ENCODE peak calls at places on chromosomes 2 and 18, in nine cellular contexts. S, L, C, P, N, T, U, R and F are unnamed samples.

GRCh38 chr2:6523476-6523875 is 342.2 kb downstream of the CMPK2 start:
- DNase-seq in S (no peak), L (no peak), C (no peak), P (no peak), N (no peak), T (no peak), U (no peak), R (no peak), F (no peak)

GRCh38 chr2:181554511-181554910 is 97.3 kb downstream of the ITGA4 start:
- DNase-seq in S (no peak), L (no peak), C (no peak), P (no peak), N (no peak), T (no peak), U (no peak), R (no peak), F (no peak)

GRCh38 chr2:23617167-23617787 is 232.3 kb downstream of the KLHL29 start:
- DNase-seq in S (peak), L (peak), C (no peak), P (peak), N (peak), T (no peak), U (no peak), R (no peak), F (no peak)

GRCh38 chr2:187916799-187917198 is 362.6 kb upstream of the TFPI start:
- DNase-seq in S (no peak), L (no peak), C (no peak), P (no peak), N (no peak), T (no peak), U (no peak), R (no peak), F (no peak)

GRCh38 chr18:44411971-44412370 is 268.7 kb upstream of the SETBP1 start:
- DNase-seq in S (no peak), L (no peak), C (no peak), P (no peak), N (no peak), T (no peak), U (no peak), R (no peak), F (no peak)

GRCh38 chr2:229133155-229133772 is 137.8 kb downstream of the PID1 start:
- DNase-seq in S (peak), L (no peak), C (peak), P (peak), N (no peak), T (no peak), U (no peak), R (peak), F (no peak)

GRCh38 chr2:62660582-62661262 is 44.8 kb upstream of the EHBP1 start:
- DNase-seq in S (peak), L (no peak), C (no peak), P (peak), N (no peak), T (no peak), U (no peak), R (peak), F (no peak)

GRCh38 chr2:187614756-187615155 is 60.5 kb upstream of the TFPI start:
- DNase-seq in S (peak), L (no peak), C (peak), P (peak), N (no peak), T (no peak), U (no peak), R (no peak), F (no peak)

GRCh38 chr2:127508621-127509034 is 17.7 kb downstream of the IWS1 start:
- DNase-seq in S (peak), L (peak), C (peak), P (peak), N (peak), T (peak), U (no peak), R (peak), F (peak)

GRCh38 chr2:86054539-86055082 is 51.1 kb downstream of the POLR1A start:
- DNase-seq in S (peak), L (no peak), C (no peak), P (peak), N (no peak), T (peak), U (no peak), R (no peak), F (no peak)

GRCh38 chr2:188291617-188292445 is at the start of gene GULP1:
- DNase-seq in S (peak), L (peak), C (peak), P (peak), N (peak), T (peak), U (peak), R (peak), F (peak)

GRCh38 chr2:173354601-173355131 is at the start of gene CDCA7:
- DNase-seq in S (peak), L (peak), C (peak), P (peak), N (peak), T (peak), U (peak), R (peak), F (no peak)

GRCh38 chr2:40346535-40347354 is 105.1 kb downstream of the SLC8A1 start:
- DNase-seq in S (peak), L (no peak), C (no peak), P (peak), N (no peak), T (no peak), U (no peak), R (no peak), F (no peak)